ENCODE peak calls at places on chromosomes 13 and 19, in six cellular contexts. One of them, this sample, is unnamed.
A peak's percentile ranks its signal among the peaks of the same experiment; 100 is the strongest.

GRCh38 chr13:58594978-58595600 is 963.5 kb downstream of the PCDH17 start:
- DNase-seq in mesenchymal stem cell: no peak
- DNase-seq in stimulated activated CD8-positive, alpha-beta memory T cell treated with anti-CD3 and anti-CD28 coated beads, Interleukin-7, amount 100 ng/mL, for 1 hour: no peak
- DNase-seq in kidney tubule cell: no peak
- DNase-seq in T-helper 1 cell: no peak
- DNase-seq in fibroblast of the conjunctiva: no peak
- DNase-seq in this sample: no peak

GRCh38 chr19:7509625-7510024 is 6.3 kb upstream of the ZNF358 start:
- DNase-seq in stimulated activated CD8-positive, alpha-beta memory T cell treated with anti-CD3 and anti-CD28 coated beads, Interleukin-7, amount 100 ng/mL, for 1 hour: no peak
- DNase-seq in fibroblast of the conjunctiva: no peak
- DNase-seq in kidney tubule cell: no peak
- DNase-seq in mesenchymal stem cell: no peak
- DNase-seq in T-helper 1 cell: no peak
- DNase-seq in this sample: no peak

GRCh38 chr13:20492036-20492435 is 33.6 kb downstream of the CRYL1 start:
- DNase-seq in fibroblast of the conjunctiva: no peak
- DNase-seq in T-helper 1 cell: no peak
- DNase-seq in mesenchymal stem cell: no peak
- DNase-seq in kidney tubule cell: no peak
- DNase-seq in stimulated activated CD8-positive, alpha-beta memory T cell treated with anti-CD3 and anti-CD28 coated beads, Interleukin-7, amount 100 ng/mL, for 1 hour: no peak
- DNase-seq in this sample: no peak

GRCh38 chr19:5250127-5250659 is 90.4 kb downstream of the PTPRS start:
- DNase-seq in kidney tubule cell: no peak
- DNase-seq in mesenchymal stem cell: no peak
- DNase-seq in stimulated activated CD8-positive, alpha-beta memory T cell treated with anti-CD3 and anti-CD28 coated beads, Interleukin-7, amount 100 ng/mL, for 1 hour: no peak
- DNase-seq in fibroblast of the conjunctiva: no peak
- DNase-seq in T-helper 1 cell: no peak
- DNase-seq in this sample: no peak

GRCh38 chr13:75258159-75258782 is 223.7 kb downstream of the TBC1D4 start:
- DNase-seq in mesenchymal stem cell: peak; percentile 55
- DNase-seq in T-helper 1 cell: no peak
- DNase-seq in fibroblast of the conjunctiva: peak; percentile 18
- DNase-seq in stimulated activated CD8-positive, alpha-beta memory T cell treated with anti-CD3 and anti-CD28 coated beads, Interleukin-7, amount 100 ng/mL, for 1 hour: no peak
- DNase-seq in kidney tubule cell: peak; percentile 61
- DNase-seq in this sample: no peak

GRCh38 chr19:6551607-6552450 is 21.0 kb downstream of the TNFSF9 start:
- DNase-seq in mesenchymal stem cell: no peak
- DNase-seq in stimulated activated CD8-positive, alpha-beta memory T cell treated with anti-CD3 and anti-CD28 coated beads, Interleukin-7, amount 100 ng/mL, for 1 hour: peak; percentile 41
- DNase-seq in T-helper 1 cell: peak; percentile 50
- DNase-seq in kidney tubule cell: no peak
- DNase-seq in fibroblast of the conjunctiva: no peak
- DNase-seq in this sample: no peak

GRCh38 chr13:112725346-112726017 is 35.6 kb downstream of the ATP11A start:
- DNase-seq in fibroblast of the conjunctiva: no peak
- DNase-seq in mesenchymal stem cell: no peak
- DNase-seq in kidney tubule cell: peak; percentile 81
- DNase-seq in stimulated activated CD8-positive, alpha-beta memory T cell treated with anti-CD3 and anti-CD28 coated beads, Interleukin-7, amount 100 ng/mL, for 1 hour: no peak
- DNase-seq in T-helper 1 cell: no peak
- DNase-seq in this sample: no peak

GRCh38 chr19:872266-872951 is 12.9 kb downstream of the CFD start:
- DNase-seq in fibroblast of the conjunctiva: peak; percentile 47
- DNase-seq in stimulated activated CD8-positive, alpha-beta memory T cell treated with anti-CD3 and anti-CD28 coated beads, Interleukin-7, amount 100 ng/mL, for 1 hour: peak; percentile 50
- DNase-seq in mesenchymal stem cell: peak; percentile 65
- DNase-seq in kidney tubule cell: no peak
- DNase-seq in T-helper 1 cell: peak; percentile 89
- DNase-seq in this sample: no peak

GRCh38 chr13:24684600-24684998 is 4.4 kb downstream of the ATP12A start:
- DNase-seq in T-helper 1 cell: no peak
- DNase-seq in stimulated activated CD8-positive, alpha-beta memory T cell treated with anti-CD3 and anti-CD28 coated beads, Interleukin-7, amount 100 ng/mL, for 1 hour: no peak
- DNase-seq in kidney tubule cell: no peak
- DNase-seq in mesenchymal stem cell: no peak
- DNase-seq in fibroblast of the conjunctiva: no peak
- DNase-seq in this sample: no peak

GRCh38 chr19:13689050-13689449 is 75.3 kb upstream of the MRI1 start:
- DNase-seq in stimulated activated CD8-positive, alpha-beta memory T cell treated with anti-CD3 and anti-CD28 coated beads, Interleukin-7, amount 100 ng/mL, for 1 hour: no peak
- DNase-seq in fibroblast of the conjunctiva: no peak
- DNase-seq in mesenchymal stem cell: peak; percentile 3
- DNase-seq in kidney tubule cell: no peak
- DNase-seq in T-helper 1 cell: no peak
- DNase-seq in this sample: no peak

GRCh38 chr13:108700421-108701170 is 71.2 kb downstream of the MYO16 start:
- DNase-seq in fibroblast of the conjunctiva: peak; percentile 14
- DNase-seq in mesenchymal stem cell: peak; percentile 60
- DNase-seq in stimulated activated CD8-positive, alpha-beta memory T cell treated with anti-CD3 and anti-CD28 coated beads, Interleukin-7, amount 100 ng/mL, for 1 hour: no peak
- DNase-seq in T-helper 1 cell: no peak
- DNase-seq in kidney tubule cell: no peak
- DNase-seq in this sample: no peak

GRCh38 chr13:47564041-47564440 is 437.0 kb downstream of the SUCLA2 start:
- DNase-seq in kidney tubule cell: no peak
- DNase-seq in stimulated activated CD8-positive, alpha-beta memory T cell treated with anti-CD3 and anti-CD28 coated beads, Interleukin-7, amount 100 ng/mL, for 1 hour: no peak
- DNase-seq in fibroblast of the conjunctiva: no peak
- DNase-seq in mesenchymal stem cell: no peak
- DNase-seq in T-helper 1 cell: no peak
- DNase-seq in this sample: no peak

GRCh38 chr19:38711726-38712153 is 32.5 kb downstream of the CAPN12 start:
- DNase-seq in fibroblast of the conjunctiva: peak; percentile 67
- DNase-seq in kidney tubule cell: peak; percentile 94
- DNase-seq in stimulated activated CD8-positive, alpha-beta memory T cell treated with anti-CD3 and anti-CD28 coated beads, Interleukin-7, amount 100 ng/mL, for 1 hour: no peak
- DNase-seq in T-helper 1 cell: no peak
- DNase-seq in mesenchymal stem cell: peak; percentile 94
- DNase-seq in this sample: no peak

GRCh38 chr19:2140193-2140545 is 11.2 kb downstream of the AP3D1 start:
- DNase-seq in T-helper 1 cell: no peak
- DNase-seq in fibroblast of the conjunctiva: no peak
- DNase-seq in mesenchymal stem cell: no peak
- DNase-seq in stimulated activated CD8-positive, alpha-beta memory T cell treated with anti-CD3 and anti-CD28 coated beads, Interleukin-7, amount 100 ng/mL, for 1 hour: no peak
- DNase-seq in kidney tubule cell: no peak
- DNase-seq in this sample: no peak